ENCODE peak calls at places on chromosome 21, in eight cellular contexts. T is ascending aorta, P is T follicular helper cell, Q is HT1080, V is HEK293T, O is hepatocyte, L is iris pigment epithelial cell, K is ovary. C is an unnamed sample.

GRCh38 chr21:39385299-39386145 is 36.6 kb upstream of the HMGN1 start:
- DNase-seq in T (peak; percentile 79), P (no peak), Q (no peak), V (no peak), O (no peak), L (peak; percentile 79), K (peak; percentile 87), C (no peak)

GRCh38 chr21:26782754-26783153 is 62.5 kb downstream of the ADAMTS1 start:
- DNase-seq in T (no peak), P (no peak), Q (no peak), V (no peak), O (no peak), L (no peak), K (no peak), C (no peak)

GRCh38 chr21:37712204-37712934 is 203.9 kb downstream of the KCNJ6 start:
- DNase-seq in T (peak; percentile 81), P (peak; percentile 3), Q (peak; percentile 65), V (peak; percentile 73), O (peak; percentile 86), L (peak; percentile 72), K (no peak), C (peak; percentile 85)

GRCh38 chr21:39184050-39184980 is 1.1 kb upstream of the PSMG1 start:
- DNase-seq in T (no peak), P (no peak), Q (no peak), V (no peak), O (no peak), L (peak; percentile 25), K (no peak), C (peak; percentile 33)

GRCh38 chr21:23921670-23922418 is 1685.4 kb downstream of the MRPL39 start:
- DNase-seq in T (no peak), P (no peak), Q (no peak), V (no peak), O (no peak), L (no peak), K (no peak), C (no peak)

GRCh38 chr21:32022141-32022540 is 149.3 kb downstream of the HUNK start:
- DNase-seq in T (no peak), P (no peak), Q (no peak), V (no peak), O (no peak), L (no peak), K (no peak), C (no peak)

GRCh38 chr21:46024983-46025860 is 43.7 kb downstream of the COL6A1 start:
- DNase-seq in T (no peak), P (no peak), Q (no peak), V (no peak), O (peak; percentile 49), L (peak; percentile 94), K (no peak), C (peak; percentile 71)

GRCh38 chr21:46095814-46096595 is 1.9 kb upstream of the COL6A2 start:
- DNase-seq in T (peak; percentile 58), P (no peak), Q (no peak), V (no peak), O (no peak), L (no peak), K (peak; percentile 21), C (no peak)

GRCh38 chr21:31630062-31630711 is 29.3 kb upstream of the SOD1 start:
- DNase-seq in T (peak; percentile 33), P (no peak), Q (peak; percentile 73), V (no peak), O (peak; percentile 33), L (peak; percentile 98), K (peak; percentile 22), C (peak; percentile 38)

GRCh38 chr21:43921602-43921978 is 56.6 kb downstream of the AGPAT3 start:
- DNase-seq in T (no peak), P (peak; percentile 48), Q (no peak), V (no peak), O (peak; percentile 59), L (no peak), K (no peak), C (no peak)

GRCh38 chr21:35163381-35163780 is 114.3 kb upstream of the RUNX1 start:
- DNase-seq in T (no peak), P (no peak), Q (no peak), V (no peak), O (no peak), L (peak; percentile 66), K (no peak), C (no peak)

GRCh38 chr21:31110430-31110829 is 72.2 kb upstream of the KRTAP19-8 start:
- DNase-seq in T (no peak), P (no peak), Q (no peak), V (peak; percentile 34), O (no peak), L (no peak), K (no peak), C (no peak)

C was measured in mesenchymal stem cell.